ENCODE peak calls at places on chromosomes 5 and 9, in seven cellular contexts. One of them, this sample, is unnamed.

GRCh38 chr9:72524820-72525539 is 3.6 kb downstream of the TMC1 start:
- DNase-seq in stimulated activated CD8-positive, alpha-beta memory T cell treated with anti-CD3 and anti-CD28 coated beads, Interleukin-15, amount 100 ng/mL, for 1 hour: no peak
- DNase-seq in Ammon's horn: no peak
- DNase-seq in germinal center: no peak
- DNase-seq in effector memory CD4-positive, alpha-beta T cell: peak
- DNase-seq in epithelial cell of esophagus: peak
- DNase-seq in type B pancreatic cell: no peak
- DNase-seq in this sample: peak

GRCh38 chr5:95973793-95974325 is 12.2 kb upstream of the ELL2 start:
- DNase-seq in stimulated activated CD8-positive, alpha-beta memory T cell treated with anti-CD3 and anti-CD28 coated beads, Interleukin-15, amount 100 ng/mL, for 1 hour: no peak
- DNase-seq in Ammon's horn: no peak
- DNase-seq in germinal center: no peak
- DNase-seq in effector memory CD4-positive, alpha-beta T cell: no peak
- DNase-seq in epithelial cell of esophagus: peak
- DNase-seq in type B pancreatic cell: no peak
- DNase-seq in this sample: no peak

GRCh38 chr5:142748132-142748531 is 22.0 kb upstream of the ARHGAP26 start:
- DNase-seq in stimulated activated CD8-positive, alpha-beta memory T cell treated with anti-CD3 and anti-CD28 coated beads, Interleukin-15, amount 100 ng/mL, for 1 hour: no peak
- DNase-seq in Ammon's horn: no peak
- DNase-seq in germinal center: no peak
- DNase-seq in effector memory CD4-positive, alpha-beta T cell: no peak
- DNase-seq in epithelial cell of esophagus: no peak
- DNase-seq in type B pancreatic cell: no peak
- DNase-seq in this sample: no peak

GRCh38 chr5:62473209-62473608 is 60.6 kb downstream of the IPO11 start:
- DNase-seq in stimulated activated CD8-positive, alpha-beta memory T cell treated with anti-CD3 and anti-CD28 coated beads, Interleukin-15, amount 100 ng/mL, for 1 hour: no peak
- DNase-seq in Ammon's horn: no peak
- DNase-seq in germinal center: no peak
- DNase-seq in effector memory CD4-positive, alpha-beta T cell: no peak
- DNase-seq in epithelial cell of esophagus: no peak
- DNase-seq in type B pancreatic cell: no peak
- DNase-seq in this sample: no peak

GRCh38 chr5:60633336-60633735 is 66.6 kb downstream of the DEPDC1B start:
- DNase-seq in stimulated activated CD8-positive, alpha-beta memory T cell treated with anti-CD3 and anti-CD28 coated beads, Interleukin-15, amount 100 ng/mL, for 1 hour: no peak
- DNase-seq in Ammon's horn: no peak
- DNase-seq in germinal center: no peak
- DNase-seq in effector memory CD4-positive, alpha-beta T cell: no peak
- DNase-seq in epithelial cell of esophagus: peak
- DNase-seq in type B pancreatic cell: no peak
- DNase-seq in this sample: no peak

GRCh38 chr5:100562821-100563220 is 27.6 kb downstream of the FAM174A start:
- DNase-seq in stimulated activated CD8-positive, alpha-beta memory T cell treated with anti-CD3 and anti-CD28 coated beads, Interleukin-15, amount 100 ng/mL, for 1 hour: no peak
- DNase-seq in Ammon's horn: no peak
- DNase-seq in germinal center: no peak
- DNase-seq in effector memory CD4-positive, alpha-beta T cell: no peak
- DNase-seq in epithelial cell of esophagus: no peak
- DNase-seq in type B pancreatic cell: no peak
- DNase-seq in this sample: no peak

GRCh38 chr9:72888032-72888431 is 64.8 kb downstream of the ALDH1A1 start:
- DNase-seq in stimulated activated CD8-positive, alpha-beta memory T cell treated with anti-CD3 and anti-CD28 coated beads, Interleukin-15, amount 100 ng/mL, for 1 hour: no peak
- DNase-seq in Ammon's horn: no peak
- DNase-seq in germinal center: no peak
- DNase-seq in effector memory CD4-positive, alpha-beta T cell: no peak
- DNase-seq in epithelial cell of esophagus: peak
- DNase-seq in type B pancreatic cell: no peak
- DNase-seq in this sample: no peak

GRCh38 chr9:70080481-70081119 is 37.0 kb downstream of the MAMDC2 start:
- DNase-seq in stimulated activated CD8-positive, alpha-beta memory T cell treated with anti-CD3 and anti-CD28 coated beads, Interleukin-15, amount 100 ng/mL, for 1 hour: no peak
- DNase-seq in Ammon's horn: peak
- DNase-seq in germinal center: no peak
- DNase-seq in effector memory CD4-positive, alpha-beta T cell: no peak
- DNase-seq in epithelial cell of esophagus: no peak
- DNase-seq in type B pancreatic cell: no peak
- DNase-seq in this sample: peak

GRCh38 chr5:131224387-131225191 is 39.3 kb upstream of the CDC42SE2 start:
- DNase-seq in stimulated activated CD8-positive, alpha-beta memory T cell treated with anti-CD3 and anti-CD28 coated beads, Interleukin-15, amount 100 ng/mL, for 1 hour: no peak
- DNase-seq in Ammon's horn: peak
- DNase-seq in germinal center: peak
- DNase-seq in effector memory CD4-positive, alpha-beta T cell: no peak
- DNase-seq in epithelial cell of esophagus: no peak
- DNase-seq in type B pancreatic cell: no peak
- DNase-seq in this sample: no peak

GRCh38 chr5:138639326-138639725 is 64.1 kb upstream of the HSPA9 start:
- DNase-seq in stimulated activated CD8-positive, alpha-beta memory T cell treated with anti-CD3 and anti-CD28 coated beads, Interleukin-15, amount 100 ng/mL, for 1 hour: no peak
- DNase-seq in Ammon's horn: no peak
- DNase-seq in germinal center: no peak
- DNase-seq in effector memory CD4-positive, alpha-beta T cell: no peak
- DNase-seq in epithelial cell of esophagus: no peak
- DNase-seq in type B pancreatic cell: no peak
- DNase-seq in this sample: peak

GRCh38 chr5:89901983-89902382 is 507.6 kb downstream of the CETN3 start:
- DNase-seq in stimulated activated CD8-positive, alpha-beta memory T cell treated with anti-CD3 and anti-CD28 coated beads, Interleukin-15, amount 100 ng/mL, for 1 hour: no peak
- DNase-seq in Ammon's horn: peak
- DNase-seq in germinal center: no peak
- DNase-seq in effector memory CD4-positive, alpha-beta T cell: no peak
- DNase-seq in epithelial cell of esophagus: no peak
- DNase-seq in type B pancreatic cell: no peak
- DNase-seq in this sample: no peak

GRCh38 chr9:107039546-107039945 is 176.6 kb downstream of the ZNF462 start:
- DNase-seq in stimulated activated CD8-positive, alpha-beta memory T cell treated with anti-CD3 and anti-CD28 coated beads, Interleukin-15, amount 100 ng/mL, for 1 hour: no peak
- DNase-seq in Ammon's horn: no peak
- DNase-seq in germinal center: no peak
- DNase-seq in effector memory CD4-positive, alpha-beta T cell: no peak
- DNase-seq in epithelial cell of esophagus: peak
- DNase-seq in type B pancreatic cell: no peak
- DNase-seq in this sample: peak

GRCh38 chr5:173329370-173330150 is 1.3 kb upstream of the STC2 start:
- DNase-seq in stimulated activated CD8-positive, alpha-beta memory T cell treated with anti-CD3 and anti-CD28 coated beads, Interleukin-15, amount 100 ng/mL, for 1 hour: no peak
- DNase-seq in Ammon's horn: no peak
- DNase-seq in germinal center: no peak
- DNase-seq in effector memory CD4-positive, alpha-beta T cell: no peak
- DNase-seq in epithelial cell of esophagus: peak
- DNase-seq in type B pancreatic cell: no peak
- DNase-seq in this sample: peak

GRCh38 chr9:89821081-89821480 is 216.3 kb downstream of the GADD45G start:
- DNase-seq in stimulated activated CD8-positive, alpha-beta memory T cell treated with anti-CD3 and anti-CD28 coated beads, Interleukin-15, amount 100 ng/mL, for 1 hour: no peak
- DNase-seq in Ammon's horn: no peak
- DNase-seq in germinal center: no peak
- DNase-seq in effector memory CD4-positive, alpha-beta T cell: no peak
- DNase-seq in epithelial cell of esophagus: no peak
- DNase-seq in type B pancreatic cell: no peak
- DNase-seq in this sample: no peak

GRCh38 chr5:10689391-10690081 is 71.5 kb downstream of the DAP start:
- DNase-seq in stimulated activated CD8-positive, alpha-beta memory T cell treated with anti-CD3 and anti-CD28 coated beads, Interleukin-15, amount 100 ng/mL, for 1 hour: no peak
- DNase-seq in Ammon's horn: no peak
- DNase-seq in germinal center: peak
- DNase-seq in effector memory CD4-positive, alpha-beta T cell: no peak
- DNase-seq in epithelial cell of esophagus: peak
- DNase-seq in type B pancreatic cell: no peak
- DNase-seq in this sample: peak

GRCh38 chr5:77607324-77607723 is 31.2 kb downstream of the OTP start:
- DNase-seq in stimulated activated CD8-positive, alpha-beta memory T cell treated with anti-CD3 and anti-CD28 coated beads, Interleukin-15, amount 100 ng/mL, for 1 hour: no peak
- DNase-seq in Ammon's horn: no peak
- DNase-seq in germinal center: no peak
- DNase-seq in effector memory CD4-positive, alpha-beta T cell: no peak
- DNase-seq in epithelial cell of esophagus: no peak
- DNase-seq in type B pancreatic cell: no peak
- DNase-seq in this sample: no peak

GRCh38 chr5:1468629-1469527 is 23.6 kb upstream of the SLC6A3 start:
- DNase-seq in stimulated activated CD8-positive, alpha-beta memory T cell treated with anti-CD3 and anti-CD28 coated beads, Interleukin-15, amount 100 ng/mL, for 1 hour: no peak
- DNase-seq in Ammon's horn: no peak
- DNase-seq in germinal center: no peak
- DNase-seq in effector memory CD4-positive, alpha-beta T cell: no peak
- DNase-seq in epithelial cell of esophagus: no peak
- DNase-seq in type B pancreatic cell: no peak
- DNase-seq in this sample: no peak

GRCh38 chr9:84123648-84124406 is 143.2 kb downstream of the RMI1 start:
- DNase-seq in stimulated activated CD8-positive, alpha-beta memory T cell treated with anti-CD3 and anti-CD28 coated beads, Interleukin-15, amount 100 ng/mL, for 1 hour: no peak
- DNase-seq in Ammon's horn: no peak
- DNase-seq in germinal center: no peak
- DNase-seq in effector memory CD4-positive, alpha-beta T cell: no peak
- DNase-seq in epithelial cell of esophagus: no peak
- DNase-seq in type B pancreatic cell: no peak
- DNase-seq in this sample: no peak

This sample was measured in NCI-H2171 treated with DMSO at 0.1 percent for 48 hours.